ENCODE peak calls at places on chromosomes 2 and 18, in four cellular contexts. Z, L, W and D are unnamed samples.

GRCh38 chr2:170882758-170883157 is 46.3 kb upstream of the GORASP2 start:
- DNase-seq in Z (no peak), L (no peak), W (no peak), D (no peak)

GRCh38 chr18:49020621-49021021 is 69.9 kb upstream of the SMAD7 start:
- DNase-seq in Z (peak), L (peak), W (no peak), D (no peak)

GRCh38 chr18:57959278-57959677 is 84.7 kb upstream of the NEDD4L start:
- DNase-seq in Z (no peak), L (peak), W (peak), D (peak)

GRCh38 chr2:68878071-68878711 is 7.0 kb upstream of the BMP10 start:
- DNase-seq in Z (no peak), L (no peak), W (no peak), D (no peak)

GRCh38 chr2:15243762-15244161 is 317.4 kb downstream of the NBAS start:
- DNase-seq in Z (no peak), L (peak), W (peak), D (no peak)

GRCh38 chr2:169472249-169472648 is 7.0 kb upstream of the BBS5 start:
- DNase-seq in Z (no peak), L (no peak), W (peak), D (no peak)

GRCh38 chr2:240297553-240298315 is 137.7 kb upstream of the GPC1 start:
- DNase-seq in Z (no peak), L (no peak), W (no peak), D (no peak)

GRCh38 chr2:150859162-150859561 is 371.7 kb upstream of the RND3 start:
- DNase-seq in Z (no peak), L (no peak), W (no peak), D (no peak)

GRCh38 chr2:74530239-74531161 is 767 bp downstream of the HTRA2 start:
- DNase-seq in Z (peak), L (peak), W (peak), D (no peak)

GRCh38 chr2:68709421-68709911 is 25.1 kb upstream of the ARHGAP25 start:
- DNase-seq in Z (no peak), L (peak), W (peak), D (peak)

GRCh38 chr2:46849741-46850474 is 65.7 kb downstream of the MCFD2 start:
- DNase-seq in Z (no peak), L (peak), W (no peak), D (no peak)

GRCh38 chr2:39665811-39666488 is at the start of gene TMEM178A:
- DNase-seq in Z (no peak), L (no peak), W (peak), D (no peak)

GRCh38 chr2:199814845-199815211 is 36.2 kb downstream of the FTCDNL1 start:
- DNase-seq in Z (no peak), L (no peak), W (no peak), D (no peak)

GRCh38 chr2:214465386-214466146 is 54.7 kb downstream of the VWC2L start:
- DNase-seq in Z (no peak), L (peak), W (peak), D (peak)

GRCh38 chr18:31686572-31686971 is 2.2 kb upstream of the B4GALT6 start:
- DNase-seq in Z (no peak), L (no peak), W (no peak), D (no peak)

GRCh38 chr18:31685097-31686082 is 1.0 kb upstream of the B4GALT6 start:
- DNase-seq in Z (no peak), L (no peak), W (peak), D (peak)

GRCh38 chr18:31688601-31689000 is 4.2 kb upstream of the B4GALT6 start:
- DNase-seq in Z (no peak), L (no peak), W (no peak), D (no peak)

GRCh38 chr18:31687016-31687415 is 2.6 kb upstream of the B4GALT6 start:
- DNase-seq in Z (no peak), L (no peak), W (no peak), D (no peak)

DNA sequence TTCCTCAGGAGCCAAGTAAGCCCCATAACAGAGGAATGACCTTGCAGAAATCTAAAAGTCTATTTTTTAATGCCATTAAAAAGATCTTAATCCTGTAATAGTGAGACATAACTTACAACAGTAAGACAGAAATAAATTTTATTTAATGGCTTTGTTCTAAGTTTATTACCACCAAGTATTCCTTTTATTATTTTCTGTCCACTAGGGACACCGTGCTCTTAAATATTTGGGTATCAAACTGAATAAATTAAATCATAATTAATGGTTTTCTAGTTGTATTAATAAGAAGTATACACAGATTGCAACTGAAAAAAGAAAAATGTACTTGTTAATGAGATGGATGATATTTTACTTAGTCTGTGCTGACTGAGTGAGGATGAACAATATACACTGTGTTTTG is 3.1 kb upstream of the B4GALT6 start:
- DNase-seq in Z (no peak), L (no peak), W (peak), D (no peak)
- TF ChIP-seq CTCF in Z (peak), L (peak), W (no peak), D (no peak)

DNA sequence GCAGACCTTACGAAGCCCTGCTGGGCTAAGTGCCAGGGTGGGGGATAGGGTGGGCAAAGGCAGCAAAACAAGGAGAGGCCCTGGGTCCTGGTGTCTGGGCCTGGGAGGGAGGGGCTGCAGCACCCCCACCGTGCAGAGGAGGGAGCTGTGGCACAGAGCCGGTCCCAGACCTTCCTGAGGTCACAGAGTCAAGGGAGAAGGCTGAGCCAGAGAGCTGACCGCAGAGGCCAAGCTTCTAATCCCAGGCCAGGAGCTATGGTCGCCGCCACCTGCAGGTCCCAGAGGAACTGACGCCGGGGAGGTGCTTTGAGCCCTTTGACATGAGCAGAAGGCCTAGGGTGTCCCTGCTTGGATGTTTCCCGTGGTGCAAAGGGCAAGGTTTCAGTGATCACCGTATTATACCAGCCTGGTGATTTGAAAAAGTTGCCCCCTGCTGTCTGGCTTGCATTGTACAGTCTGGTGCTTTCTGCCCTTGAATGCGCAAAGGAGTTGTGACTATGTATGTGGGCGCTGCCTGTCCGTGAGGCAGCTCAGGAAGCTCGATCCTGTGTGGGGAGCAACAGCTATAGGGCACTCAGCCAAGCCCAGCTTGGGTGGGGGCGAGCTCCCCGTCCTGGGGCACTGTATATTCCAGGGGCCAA is 44.3 kb downstream of the EDAR start:
- DNase-seq in Z (no peak), L (no peak), W (no peak), D (no peak)
- TF ChIP-seq CTCF in Z (peak), L (peak), W (no peak), D (no peak)

GRCh38 chr2:24994325-24994724 is 22.6 kb upstream of the DNAJC27 start:
- DNase-seq in Z (no peak), L (no peak), W (no peak), D (no peak)
- TF ChIP-seq CTCF in Z (no peak), L (no peak), W (no peak), D (no peak)

GRCh38 chr2:85649201-85650190 is 18.5 kb downstream of the SFTPB start:
- DNase-seq in Z (no peak), L (peak), W (peak), D (no peak)

GRCh38 chr2:85651097-85651496 is 16.9 kb downstream of the SFTPB start:
- DNase-seq in Z (no peak), L (no peak), W (no peak), D (no peak)

GRCh38 chr2:85647823-85648526 is 20.0 kb downstream of the SFTPB start:
- DNase-seq in Z (no peak), L (no peak), W (no peak), D (no peak)

GRCh38 chr2:85650456-85650855 is 17.5 kb downstream of the SFTPB start:
- DNase-seq in Z (no peak), L (no peak), W (no peak), D (no peak)

GRCh38 chr2:85648619-85649018 is 19.4 kb downstream of the SFTPB start:
- DNase-seq in Z (no peak), L (peak), W (peak), D (peak)
- TF ChIP-seq CTCF in Z (peak), L (peak), W (peak), D (peak)

GRCh38 chr2:175679728-175680127 is 322.3 kb downstream of the LNPK start:
- DNase-seq in Z (no peak), L (no peak), W (no peak), D (no peak)

GRCh38 chr2:175679231-175679630 is 322.8 kb downstream of the LNPK start:
- DNase-seq in Z (no peak), L (no peak), W (no peak), D (no peak)

DNA sequence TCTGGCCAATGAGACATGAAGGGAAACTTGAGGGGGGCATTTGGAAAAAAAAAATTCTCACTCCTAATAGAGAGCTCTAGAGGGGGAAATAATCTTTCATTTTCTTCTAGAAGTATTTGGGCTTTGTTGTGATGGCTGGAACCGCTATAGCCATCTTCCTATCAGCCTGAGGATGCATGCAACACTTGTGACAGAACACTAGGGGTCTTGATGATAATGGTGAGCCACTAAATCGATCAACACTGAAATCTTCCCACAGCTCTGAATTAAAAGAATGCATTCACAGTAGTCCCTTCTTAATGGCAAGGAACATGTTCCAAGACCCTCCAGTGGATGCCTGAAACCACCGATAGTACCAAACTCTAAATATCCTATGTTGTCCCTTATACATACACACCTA is 325.3 kb downstream of the LNPK start:
- DNase-seq in Z (no peak), L (no peak), W (no peak), D (no peak)
- TF ChIP-seq CTCF in Z (no peak), L (peak), W (no peak), D (no peak)